ENCODE peak calls at places on chromosomes 3 and 15, in nine cellular contexts. Z, D, I, M, T, U, Q, Y and X are unnamed samples.
A peak's percentile ranks its signal among the peaks of the same experiment; 100 is the strongest.

GRCh38 chr3:112038863-112039262 is 4.3 kb downstream of the TMPRSS7 start:
- DNase-seq in Z (no peak), D (no peak), I (peak; percentile 4), M (no peak), T (no peak), U (no peak), Q (peak; percentile 17), Y (peak; percentile 31), X (no peak)

GRCh38 chr3:122184591-122184929 is 1.1 kb downstream of the CASR start:
- DNase-seq in Z (no peak), D (no peak), I (no peak), M (no peak), T (no peak), U (no peak), Q (no peak), Y (no peak), X (no peak)

GRCh38 chr3:144229237-144229830 is 257.7 kb downstream of the DIPK2A start:
- DNase-seq in Z (peak; percentile 51), D (no peak), I (no peak), M (no peak), T (peak; percentile 55), U (peak; percentile 26), Q (no peak), Y (no peak), X (no peak)

GRCh38 chr3:128486692-128487537 is 6.1 kb downstream of the GATA2 start:
- DNase-seq in Z (peak; percentile 67), D (no peak), I (no peak), M (no peak), T (no peak), U (no peak), Q (no peak), Y (no peak), X (no peak)

GRCh38 chr3:188868803-188869202 is 303.0 kb upstream of the TPRG1 start:
- DNase-seq in Z (no peak), D (no peak), I (no peak), M (no peak), T (no peak), U (no peak), Q (no peak), Y (no peak), X (no peak)

GRCh38 chr3:55329849-55330248 is 157.3 kb downstream of the WNT5A start:
- DNase-seq in Z (no peak), D (no peak), I (peak; percentile 26), M (peak; percentile 68), T (no peak), U (peak; percentile 26), Q (no peak), Y (no peak), X (no peak)

GRCh38 chr15:62403164-62403809 is 238.2 kb upstream of the C2CD4B start:
- DNase-seq in Z (no peak), D (no peak), I (peak; percentile 51), M (no peak), T (no peak), U (peak; percentile 51), Q (no peak), Y (no peak), X (no peak)

GRCh38 chr3:7456376-7456775 is 595.5 kb downstream of the GRM7 start:
- DNase-seq in Z (no peak), D (no peak), I (no peak), M (no peak), T (no peak), U (no peak), Q (no peak), Y (no peak), X (no peak)

GRCh38 chr3:72382460-72382859 is 465.8 kb downstream of the SHQ1 start:
- DNase-seq in Z (no peak), D (no peak), I (no peak), M (no peak), T (no peak), U (no peak), Q (no peak), Y (no peak), X (no peak)

GRCh38 chr3:172199850-172200369 is 160.5 kb downstream of the FNDC3B start:
- DNase-seq in Z (no peak), D (no peak), I (no peak), M (no peak), T (no peak), U (no peak), Q (no peak), Y (no peak), X (no peak)

GRCh38 chr3:177606891-177607290 is 409.6 kb upstream of the TBL1XR1 start:
- DNase-seq in Z (no peak), D (no peak), I (no peak), M (no peak), T (no peak), U (no peak), Q (no peak), Y (no peak), X (no peak)

GRCh38 chr3:176919836-176920760 is 277.2 kb downstream of the TBL1XR1 start:
- DNase-seq in Z (peak; percentile 95), D (no peak), I (no peak), M (no peak), T (no peak), U (no peak), Q (no peak), Y (no peak), X (no peak)

GRCh38 chr15:40439461-40440299 is 1.1 kb upstream of the BAHD1 start:
- DNase-seq in Z (peak; percentile 56), D (no peak), I (peak; percentile 84), M (no peak), T (no peak), U (peak; percentile 15), Q (peak; percentile 31), Y (peak; percentile 32), X (no peak)

GRCh38 chr3:149085828-149086231 is 503 bp downstream of the HLTF start:
- DNase-seq in Z (peak; percentile 53), D (peak; percentile 13), I (no peak), M (no peak), T (no peak), U (no peak), Q (peak; percentile 55), Y (peak; percentile 26), X (no peak)

GRCh38 chr3:139601191-139601961 is 61.8 kb upstream of the RBP1 start:
- DNase-seq in Z (peak; percentile 29), D (no peak), I (no peak), M (no peak), T (peak; percentile 6), U (no peak), Q (no peak), Y (no peak), X (no peak)

GRCh38 chr3:119597548-119598288 is at the start of gene PLA1A:
- DNase-seq in Z (no peak), D (no peak), I (no peak), M (no peak), T (no peak), U (no peak), Q (peak; percentile 71), Y (no peak), X (peak; percentile 37)

GRCh38 chr3:195156286-195156890 is 114.6 kb downstream of the XXYLT1 start:
- DNase-seq in Z (no peak), D (no peak), I (no peak), M (no peak), T (no peak), U (no peak), Q (no peak), Y (no peak), X (no peak)

GRCh38 chr15:72207576-72208085 is 10.0 kb upstream of the GRAMD2A start:
- DNase-seq in Z (no peak), D (no peak), I (no peak), M (no peak), T (no peak), U (no peak), Q (no peak), Y (no peak), X (no peak)

GRCh38 chr3:189096092-189096491 is 75.7 kb upstream of the TPRG1 start:
- DNase-seq in Z (no peak), D (no peak), I (no peak), M (no peak), T (no peak), U (no peak), Q (no peak), Y (no peak), X (no peak)

GRCh38 chr15:58724471-58724870 is 25.0 kb downstream of the ADAM10 start:
- DNase-seq in Z (no peak), D (no peak), I (no peak), M (no peak), T (no peak), U (no peak), Q (peak; percentile 72), Y (peak; percentile 51), X (no peak)